ENCODE peak calls at places on chromosomes 12 and 14, in eight cellular contexts. L is aorta; X is A549; U is left ventricle myocardium inferior; Z is CD4-positive, CD25-positive, alpha-beta regulatory T cell; Q is K562; Y is trophoblast cell; H is neural progenitor cell. I is an unnamed sample. For H3K9me3, the result is how much of the 10 kb centered on the place peaks cover.

GRCh38 chr12:14111230-14111865 is 129.9 kb upstream of the GRIN2B start:
- DNase-seq in X (peak), U (no peak), Z (no peak), H (peak), Y (peak), Q (no peak), L (no peak), I (no peak)

GRCh38 chr14:99755629-99756603 is 37.3 kb upstream of the EML1 start:
- DNase-seq in Y (no peak), H (no peak), X (peak), L (peak), Z (no peak), Q (no peak), U (peak), I (no peak)

GRCh38 chr14:75578786-75579781 is 664 bp downstream of the FLVCR2 start:
- DNase-seq in X (peak), L (peak), U (no peak), Z (no peak), H (no peak), Y (peak), Q (no peak), I (no peak)

GRCh38 chr12:42530284-42530683 is 59.3 kb downstream of the PRICKLE1 start:
- DNase-seq in L (no peak), U (no peak), X (no peak), H (no peak), Z (no peak), Q (no peak), Y (no peak), I (no peak)

GRCh38 chr12:58537278-58537677 is 383.0 kb downstream of the LRIG3 start:
- DNase-seq in Z (no peak), Q (no peak), U (no peak), Y (no peak), H (no peak), X (no peak), L (no peak), I (no peak)

GRCh38 chr14:105092124-105092911 is 27.1 kb upstream of the GPR132 start:
- DNase-seq in L (peak), H (peak), Z (no peak), Q (no peak), Y (peak), U (no peak), X (peak), I (no peak)

GRCh38 chr14:74551431-74551830 is 57.9 kb downstream of the ISCA2 start:
- DNase-seq in Z (no peak), Y (no peak), H (peak), U (no peak), Q (no peak), L (no peak), X (no peak), I (no peak)

GRCh38 chr14:94680498-94681288 is 68.5 kb downstream of the SERPINA3 start:
- DNase-seq in L (no peak), Y (no peak), H (no peak), X (no peak), Q (no peak), U (no peak), Z (no peak), I (no peak)

GRCh38 chr12:32399373-32400113 is at the start of gene FGD4:
- DNase-seq in L (peak), Y (peak), U (peak), X (peak), Q (peak), H (peak), Z (peak), I (peak)

GRCh38 chr14:69610859-69611263 is 535 bp upstream of the SUSD6 start:
- DNase-seq in X (no peak), U (no peak), Q (no peak), L (no peak), Y (no peak), Z (no peak), H (peak), I (no peak)

GRCh38 chr14:82388488-82388887 is 854.8 kb upstream of the SEL1L start:
- DNase-seq in X (no peak), L (no peak), Y (no peak), Z (no peak), Q (no peak), H (no peak), U (no peak), I (no peak)

GRCh38 chr12:6960291-6961277 is 9.4 kb downstream of the PTPN6 start:
- DNase-seq in Y (peak), Q (no peak), U (peak), H (peak), L (no peak), Z (no peak), X (no peak), I (peak)

GRCh38 chr12:50520345-50520744 is 15.6 kb downstream of the DIP2B start:
- DNase-seq in L (no peak), Y (no peak), U (no peak), H (no peak), Z (no peak), X (no peak), Q (no peak), I (no peak)

GRCh38 chr12:6925239-6925542 is 2.6 kb upstream of the ATN1 start:
- DNase-seq in Y (no peak), Q (no peak), H (peak), Z (no peak), X (no peak), U (no peak), L (no peak), I (no peak)

GRCh38 chr14:72617391-72618011 is 276.4 kb downstream of the DPF3 start:
- DNase-seq in X (no peak), U (peak), H (peak), Y (peak), L (no peak), Q (no peak), Z (no peak), I (no peak)

GRCh38 chr14:51210594-51210993 is 29.5 kb upstream of the TMX1 start:
- DNase-seq in Q (no peak), H (peak), U (no peak), Z (no peak), Y (no peak), L (no peak), X (no peak), I (no peak)

GRCh38 chr12:119828300-119828699 is 48.8 kb downstream of the CIT start:
- DNase-seq in H (no peak), U (no peak), L (no peak), X (no peak), Z (no peak), Q (no peak), Y (no peak), I (no peak)

DNA sequence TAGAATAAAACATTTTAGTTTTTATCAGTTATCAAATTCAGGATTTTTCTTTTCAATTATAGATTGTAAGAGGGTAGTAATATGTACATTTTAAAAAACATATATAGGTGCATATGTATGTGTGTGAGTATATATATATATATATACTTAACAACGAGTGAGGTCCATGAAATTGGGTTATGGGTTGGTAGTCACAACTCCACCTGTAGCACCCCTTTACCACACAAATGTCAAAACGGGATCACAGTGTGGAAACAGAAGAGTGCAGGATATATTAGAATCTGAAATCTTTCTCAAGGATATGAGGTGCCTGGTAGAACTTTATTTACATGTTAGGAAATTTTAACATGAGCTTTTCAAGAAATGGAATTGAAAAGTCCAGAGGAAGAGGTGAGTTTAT is 31.3 kb downstream of the MIA2 start:
- DNase-seq in Z (no peak), H (no peak), U (no peak), Q (no peak), Y (no peak), L (no peak), X (no peak), I (no peak)
- H3K4me3 ChIP-seq in Z (no peak), H (no peak), U (peak), Q (no peak), Y (no peak), L (peak), X (peak), I (no peak)

GRCh38 chr14:21053184-21054122 is 4.2 kb upstream of the RNASE8 start:
- DNase-seq in Y (no peak), Z (no peak), L (no peak), Q (no peak), X (no peak), H (no peak), U (no peak), I (no peak)

GRCh38 chr14:21048638-21049037 is 6.5 kb downstream of the RNASE7 start:
- DNase-seq in L (no peak), Y (no peak), Q (no peak), Z (no peak), X (no peak), U (no peak), H (no peak), I (no peak)

GRCh38 chr14:21050597-21050996 is 7.0 kb upstream of the RNASE8 start:
- DNase-seq in X (no peak), Z (no peak), H (no peak), U (no peak), L (no peak), Y (no peak), Q (no peak), I (no peak)

GRCh38 chr14:21047378-21047781 is 5.2 kb downstream of the RNASE7 start:
- DNase-seq in L (no peak), Z (no peak), X (no peak), U (no peak), Y (peak), H (no peak), Q (no peak), I (no peak)

DNA sequence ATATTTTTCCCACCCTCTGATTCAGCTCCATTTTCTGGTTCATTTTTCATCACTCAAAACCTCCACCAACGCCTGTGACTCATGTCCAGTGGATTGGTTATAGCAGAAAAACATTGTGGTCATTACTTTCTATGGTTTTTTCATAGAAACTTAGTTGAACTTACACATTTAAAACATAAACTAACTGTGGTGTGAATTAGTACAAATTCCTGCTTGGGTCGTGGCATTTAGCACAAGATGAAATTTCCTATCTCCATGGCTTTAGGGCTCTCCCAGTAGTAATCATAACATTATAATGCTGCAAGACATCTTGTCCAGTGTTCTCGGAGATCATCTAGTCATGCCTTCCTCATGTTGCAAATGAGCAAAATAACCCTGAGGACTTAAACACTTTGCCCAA is 7.1 kb downstream of the RNASE7 start:
- DNase-seq in H (no peak), U (no peak), X (no peak), Q (no peak), L (no peak), Y (no peak), Z (no peak), I (no peak)
- H3K27ac ChIP-seq in H (no peak), U (no peak), X (no peak), Q (no peak), L (no peak), Y (no peak), Z (no peak), I (no peak)

DNA sequence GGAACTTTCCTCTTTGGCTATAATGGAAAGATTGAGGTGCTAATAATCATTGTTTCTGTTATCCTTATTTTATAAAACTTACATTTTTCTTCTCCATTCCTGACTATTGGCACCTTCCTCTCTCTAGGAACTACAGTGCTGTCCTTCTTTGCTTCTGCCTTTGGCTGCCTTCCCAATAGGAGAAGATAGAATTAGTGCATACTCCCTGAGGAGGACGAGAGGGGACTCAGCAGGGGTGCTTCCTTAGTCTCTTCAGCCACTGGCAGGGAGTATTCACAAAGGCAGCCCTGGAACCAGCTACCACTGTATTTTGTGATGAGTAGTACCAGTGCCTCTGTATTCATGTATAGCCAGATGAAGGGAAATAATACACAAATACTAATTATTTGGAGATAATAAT is 208.5 kb downstream of the FOXG1 start:
- DNase-seq in Q (no peak), X (no peak), U (no peak), Z (no peak), Y (no peak), L (no peak), H (peak), I (no peak)
- H3K9me3 ChIP-seq in Q (under half), X (under half), U (under half), Z (under half), Y (under half), L (under half), H (under half), I (under half)

GRCh38 chr12:52151859-52152783 is 39.7 kb downstream of the KRT80 start:
- DNase-seq in X (peak), L (peak), Y (peak), U (peak), H (peak), Q (peak), Z (peak), I (peak)
- H3K4me3 ChIP-seq in X (peak), L (no peak), Y (peak), U (peak), H (peak), Q (peak), Z (no peak), I (no peak)

GRCh38 chr14:66508846-66509621 is 1.1 kb downstream of the GPHN start:
- DNase-seq in Q (peak), X (peak), L (peak), Y (peak), H (peak), U (peak), Z (peak), I (peak)

GRCh38 chr14:66508547-66508845 is 549 bp downstream of the GPHN start:
- DNase-seq in U (no peak), H (no peak), Y (no peak), Q (no peak), Z (no peak), X (no peak), L (no peak), I (no peak)

GRCh38 chr14:66507722-66508546 is at the start of gene GPHN:
- DNase-seq in L (peak), X (peak), U (peak), Q (peak), Z (peak), H (peak), Y (peak), I (peak)

GRCh38 chr14:66511849-66512248 is 3.9 kb downstream of the GPHN start:
- DNase-seq in L (no peak), X (no peak), Y (no peak), Z (no peak), H (no peak), U (no peak), Q (no peak), I (no peak)

GRCh38 chr14:66509874-66510273 is 1.9 kb downstream of the GPHN start:
- DNase-seq in U (no peak), H (peak), L (no peak), Y (no peak), Z (no peak), Q (no peak), X (no peak), I (no peak)
- H3K27ac ChIP-seq in U (peak), H (no peak), L (no peak), Y (no peak), Z (no peak), Q (no peak), X (no peak), I (no peak)

GRCh38 chr12:34343766-34344165 is 321.5 kb downstream of the ALG10 start:
- DNase-seq in X (no peak), H (no peak), Y (no peak), Z (no peak), L (no peak), Q (no peak), U (no peak), I (no peak)

GRCh38 chr12:34346372-34347034 is 324.2 kb downstream of the ALG10 start:
- DNase-seq in U (no peak), Z (no peak), Q (peak), H (no peak), L (no peak), Y (no peak), X (no peak), I (no peak)

GRCh38 chr12:34345801-34346200 is 323.5 kb downstream of the ALG10 start:
- DNase-seq in U (no peak), Y (no peak), Q (peak), L (no peak), Z (no peak), H (no peak), X (no peak), I (no peak)

GRCh38 chr12:34343345-34343744 is 321.0 kb downstream of the ALG10 start:
- DNase-seq in L (no peak), Z (no peak), X (no peak), Y (no peak), Q (no peak), U (no peak), H (no peak), I (no peak)

DNA sequence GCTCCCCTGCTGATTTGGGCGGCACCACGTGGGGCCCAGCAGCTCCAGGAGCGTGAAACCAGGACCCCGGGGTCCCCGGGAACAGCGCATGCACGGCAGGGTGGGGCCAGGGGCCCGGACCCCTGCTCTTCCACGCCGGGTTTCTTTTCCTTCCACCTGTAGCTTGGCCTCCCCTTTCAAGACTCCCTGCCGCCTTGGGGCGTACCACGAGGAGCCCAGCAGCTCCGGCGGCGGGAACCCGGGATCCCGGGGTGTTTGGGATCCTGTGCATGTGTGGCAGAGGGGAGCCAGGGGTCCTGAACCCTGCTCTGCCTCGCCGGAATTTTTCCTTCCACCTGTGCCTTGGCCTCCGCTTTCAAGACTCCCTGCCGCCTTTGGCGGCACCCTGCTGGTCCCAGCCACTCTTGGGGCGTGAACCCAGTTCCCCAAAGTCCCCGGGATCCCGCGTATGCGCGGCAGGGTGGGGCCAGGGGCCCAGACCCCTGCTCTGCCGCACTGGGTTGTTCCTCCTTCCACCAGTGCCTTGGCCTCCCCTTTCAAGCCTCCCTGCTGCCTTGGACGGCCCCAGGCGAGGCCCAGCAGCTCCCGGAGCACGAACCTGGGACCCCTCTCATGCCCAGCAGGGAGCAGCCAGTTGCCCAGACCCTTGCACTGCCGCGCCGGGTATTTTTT is 322.7 kb downstream of the ALG10 start:
- DNase-seq in L (no peak), Z (no peak), Q (no peak), Y (no peak), H (no peak), U (no peak), X (no peak), I (no peak)
- H3K9me3 ChIP-seq in L (under half), Z (half or more), Q (under half), Y (half or more), H (under half), U (under half), X (under half), I (under half)